ENCODE peak calls at places on chromosomes 5 and 9, in six cellular contexts. T is neuronal stem cell, J is H9, O is trophoblast cell, Y is H1, I is mesenchymal stem cell. W is an unnamed sample.

GRCh38 chr9:126916909-126917308 is 2.3 kb downstream of the RALGPS1 start:
- DNase-seq in O (no peak), I (no peak), T (no peak), J (peak; percentile 68), Y (no peak), W (no peak)

GRCh38 chr5:87400305-87400899 is 12.3 kb downstream of the CCNH start:
- DNase-seq in Y (no peak), I (peak; percentile 61), O (no peak), J (no peak), T (no peak), W (peak; percentile 61)

GRCh38 chr9:88775037-88775471 is 216.2 kb upstream of the S1PR3 start:
- DNase-seq in O (no peak), T (no peak), Y (no peak), J (no peak), I (peak; percentile 87), W (peak; percentile 98)

GRCh38 chr9:77475641-77476473 is 172.3 kb downstream of the GNA14 start:
- DNase-seq in J (no peak), I (no peak), Y (no peak), O (no peak), T (no peak), W (peak; percentile 28)

GRCh38 chr5:177357459-177358332 is at the start of gene RGS14:
- DNase-seq in J (no peak), O (no peak), T (no peak), I (peak; percentile 73), Y (no peak), W (peak; percentile 47)

GRCh38 chr9:97675655-97676054 is 21.5 kb downstream of the XPA start:
- DNase-seq in I (no peak), J (no peak), T (no peak), O (no peak), Y (no peak), W (no peak)

GRCh38 chr9:125494555-125494920 is 212.5 kb downstream of the MAPKAP1 start:
- DNase-seq in Y (no peak), J (no peak), O (no peak), T (no peak), I (peak; percentile 53), W (peak; percentile 73)

GRCh38 chr9:99433095-99433494 is 211.0 kb downstream of the SEC61B start:
- DNase-seq in Y (no peak), I (peak; percentile 34), O (no peak), T (no peak), J (no peak), W (no peak)

GRCh38 chr5:11023970-11024369 is 262.9 kb upstream of the DAP start:
- DNase-seq in T (no peak), Y (no peak), J (no peak), O (no peak), I (no peak), W (no peak)

GRCh38 chr5:136236479-136237083 is 43.6 kb upstream of the SMIM32 start:
- DNase-seq in T (no peak), I (no peak), J (no peak), Y (no peak), O (no peak), W (no peak)
- H4K91ac ChIP-seq in T (no peak overlapping the region), I (no peak overlapping the region), J (no peak overlapping the region), Y (no peak overlapping the region), O (no peak overlapping the region), W (no peak overlapping the region)

GRCh38 chr9:134965851-134966250 is 48.1 kb upstream of the FCN1 start:
- DNase-seq in T (no peak), O (no peak), J (no peak), I (no peak), Y (no peak), W (no peak)

GRCh38 chr9:134963546-134963945 is 45.8 kb upstream of the FCN1 start:
- DNase-seq in O (no peak), I (no peak), J (no peak), Y (no peak), T (no peak), W (no peak)

GRCh38 chr9:134964271-134964670 is 46.6 kb upstream of the FCN1 start:
- DNase-seq in O (no peak), J (no peak), I (no peak), T (no peak), Y (no peak), W (no peak)

GRCh38 chr9:134965421-134965820 is 47.7 kb upstream of the FCN1 start:
- DNase-seq in O (no peak), I (no peak), J (no peak), T (no peak), Y (no peak), W (no peak)

DNA sequence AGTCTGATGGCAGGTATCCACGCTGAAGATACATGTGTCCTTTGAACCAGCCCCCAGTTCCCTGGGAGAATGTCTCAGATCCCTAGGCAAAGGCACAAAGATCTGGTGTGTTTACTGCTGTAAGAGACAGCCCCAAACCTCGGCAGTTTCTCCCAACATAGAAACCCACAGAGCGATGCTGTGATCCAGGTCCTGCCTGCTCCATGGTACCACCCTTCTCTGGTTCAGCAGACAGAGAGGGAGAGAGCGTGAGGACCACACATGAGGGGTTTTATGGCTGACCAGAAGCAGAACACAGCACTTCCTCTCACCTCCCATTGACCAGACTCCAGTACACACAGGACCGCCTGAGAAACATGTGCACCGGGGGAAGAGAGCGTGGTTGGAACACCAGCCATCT is 47.0 kb upstream of the FCN1 start:
- DNase-seq in J (no peak), I (no peak), O (no peak), Y (no peak), T (no peak), W (no peak)
- H4K91ac ChIP-seq in J (no peak overlapping the region), I (no peak overlapping the region), O (no peak overlapping the region), Y (no peak overlapping the region), T (no peak overlapping the region), W (no peak overlapping the region)

GRCh38 chr5:114500756-114501155 is 138.9 kb downstream of the KCNN2 start:
- DNase-seq in Y (no peak), J (no peak), O (no peak), T (no peak), I (no peak), W (no peak)
- H4K91ac ChIP-seq in Y (no peak overlapping the region), J (no peak overlapping the region), O (no peak overlapping the region), T (no peak overlapping the region), I (no peak overlapping the region), W (no peak overlapping the region)

GRCh38 chr5:43348964-43349363 is 35.8 kb upstream of the HMGCS1 start:
- DNase-seq in O (no peak), Y (no peak), T (no peak), J (no peak), I (no peak), W (no peak)

GRCh38 chr5:43354774-43355173 is 41.6 kb upstream of the HMGCS1 start:
- DNase-seq in O (no peak), J (no peak), Y (no peak), T (no peak), I (no peak), W (no peak)

GRCh38 chr5:43353668-43354067 is 40.5 kb upstream of the HMGCS1 start:
- DNase-seq in J (no peak), T (no peak), O (no peak), I (no peak), Y (no peak), W (no peak)

GRCh38 chr5:43352916-43353315 is 39.7 kb upstream of the HMGCS1 start:
- DNase-seq in J (no peak), T (no peak), O (no peak), I (no peak), Y (no peak), W (no peak)

DNA sequence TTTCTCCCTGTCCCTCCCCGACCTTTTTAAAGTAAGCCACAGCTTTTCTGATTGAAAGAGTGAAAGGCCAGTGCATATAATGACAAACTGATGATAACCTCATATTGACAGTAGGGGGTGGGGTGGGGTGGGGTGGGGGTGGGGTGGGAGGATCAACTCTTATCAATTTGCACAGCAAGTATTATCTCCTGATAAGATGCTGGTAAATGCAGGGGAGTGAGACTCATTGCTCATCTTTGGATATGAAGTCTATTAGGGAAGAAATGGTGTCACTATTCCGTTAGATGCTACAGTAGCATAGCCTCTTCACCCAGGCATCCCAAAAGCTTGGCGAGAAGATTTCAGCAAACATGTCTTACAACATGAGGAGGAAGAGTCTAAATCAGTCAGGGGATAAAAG is 38.9 kb upstream of the HMGCS1 start:
- DNase-seq in J (no peak), O (no peak), T (no peak), I (no peak), Y (no peak), W (no peak)
- H4K91ac ChIP-seq in J (no peak overlapping the region), O (no peak overlapping the region), T (no peak overlapping the region), I (no peak overlapping the region), Y (no peak overlapping the region), W (no peak overlapping the region)

DNA sequence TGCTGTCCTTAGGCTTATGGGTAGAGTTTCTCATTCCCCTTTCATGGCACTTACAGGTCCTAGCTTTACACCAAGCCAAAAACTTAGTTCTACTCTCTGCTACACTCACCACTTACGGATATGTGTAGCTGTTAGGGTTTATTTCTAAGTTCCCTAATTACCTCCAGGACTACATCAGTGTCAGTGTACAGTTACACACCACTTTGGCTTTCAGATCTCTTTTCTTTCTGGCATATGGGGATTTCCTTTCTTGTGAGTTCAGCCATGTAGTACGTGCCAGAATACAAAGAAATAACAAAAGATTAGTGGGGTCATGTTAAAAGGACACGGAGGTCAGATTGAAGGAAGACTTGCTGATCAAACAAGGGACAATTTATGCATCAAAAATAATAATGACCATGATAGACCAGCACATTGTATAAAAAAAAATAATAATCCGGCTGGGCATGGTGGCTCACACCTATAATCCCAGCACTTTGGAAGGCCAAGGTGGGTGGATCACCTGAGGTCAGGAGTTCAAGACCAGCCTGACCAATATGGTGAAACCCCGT is 41.8 kb downstream of the LYRM7 start:
- DNase-seq in I (no peak), Y (no peak), J (no peak), O (no peak), T (no peak), W (no peak)
- H4K91ac ChIP-seq in I (no peak overlapping the region), Y (no peak overlapping the region), J (no peak overlapping the region), O (no peak overlapping the region), T (no peak overlapping the region), W (no peak overlapping the region)

DNA sequence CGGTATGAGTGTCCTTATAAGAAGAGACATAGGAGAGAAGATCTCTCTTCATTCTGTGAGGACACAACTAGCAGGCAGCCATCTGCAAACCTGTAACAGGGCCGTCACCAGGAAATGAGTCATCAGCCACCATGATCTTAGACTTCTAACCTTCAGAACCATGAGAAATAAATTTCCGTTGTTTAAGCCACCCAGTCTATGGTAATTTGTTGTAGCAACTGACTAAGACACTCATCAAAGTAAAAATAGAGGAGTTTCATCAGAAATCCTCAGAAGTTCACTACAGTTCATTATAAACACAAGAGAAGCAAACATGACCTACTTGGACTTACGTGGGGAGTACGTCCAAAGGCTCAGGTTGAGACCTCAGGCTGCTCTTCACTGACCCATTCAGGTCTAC is 357.7 kb downstream of the SEMA5A start:
- DNase-seq in Y (no peak), I (peak; percentile 99), J (no peak), O (peak; percentile 10), T (no peak), W (peak; percentile 96)
- H4K91ac ChIP-seq in Y (no peak overlapping the region), I (no peak overlapping the region), J (no peak overlapping the region), O (no peak overlapping the region), T (no peak overlapping the region), W (peak overlapping the region; percentile 88)

DNA sequence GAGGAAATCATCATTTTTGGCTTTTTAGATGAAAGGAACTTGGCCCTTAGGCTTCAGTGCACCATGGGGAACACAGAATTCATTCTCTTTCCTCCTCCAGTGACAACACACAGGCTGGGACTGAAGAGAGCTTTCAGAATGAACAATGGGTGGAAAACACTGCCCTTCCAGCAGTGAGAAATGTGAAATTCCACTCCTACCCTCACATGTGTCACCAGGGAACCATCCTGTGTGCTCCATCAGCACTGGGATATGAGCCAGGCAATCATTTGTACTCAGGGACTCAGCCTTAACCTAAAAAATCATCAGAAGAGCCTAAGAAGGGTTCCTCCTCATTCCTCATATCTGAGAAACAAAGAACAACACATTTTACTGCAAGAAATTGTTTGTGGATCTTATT is 134.2 kb downstream of the PPP2R2B start:
- DNase-seq in I (no peak), T (peak; percentile 31), O (no peak), Y (no peak), J (no peak), W (peak; percentile 36)
- H4K91ac ChIP-seq in I (no peak overlapping the region), T (no peak overlapping the region), O (no peak overlapping the region), Y (no peak overlapping the region), J (no peak overlapping the region), W (no peak overlapping the region)

GRCh38 chr5:169848792-169849191 is 131.5 kb downstream of the INSYN2B start:
- DNase-seq in T (no peak), Y (no peak), J (no peak), I (no peak), O (no peak), W (no peak)
- H4K91ac ChIP-seq in T (no peak overlapping the region), Y (no peak overlapping the region), J (no peak overlapping the region), I (no peak overlapping the region), O (no peak overlapping the region), W (no peak overlapping the region)

W was measured in IMR-90.